ENCODE peak calls at places on chromosomes 5 and 9, in four cellular contexts. I is IMR-90, Y is H9, C is neuronal stem cell. P is an unnamed sample.
A peak's percentile ranks its signal among the peaks of the same experiment; 100 is the strongest.

GRCh38 chr5:137649228-137649890 is 86.5 kb downstream of the KLHL3 start:
- DNase-seq in Y (no peak), I (peak; percentile 60), C (no peak), P (peak; percentile 30)

GRCh38 chr5:127290946-127291763 is 559 bp downstream of the MEGF10 start:
- DNase-seq in Y (no peak), I (no peak), C (no peak), P (no peak)

GRCh38 chr5:608286-609087 is 3.7 kb upstream of the CEP72 start:
- DNase-seq in C (no peak), I (no peak), Y (no peak), P (no peak)

GRCh38 chr5:56409331-56410190 is 176.4 kb upstream of the ANKRD55 start:
- DNase-seq in I (peak; percentile 99), Y (no peak), C (no peak), P (peak; percentile 87)

GRCh38 chr5:14305045-14305444 is 161.9 kb downstream of the TRIO start:
- DNase-seq in I (peak; percentile 94), Y (no peak), C (no peak), P (peak; percentile 91)

GRCh38 chr9:114071197-114071795 is 6.8 kb downstream of the AMBP start:
- DNase-seq in Y (no peak), C (no peak), I (no peak), P (no peak)

GRCh38 chr9:93686127-93686879 is 109.9 kb downstream of the PHF2 start:
- DNase-seq in I (no peak), C (no peak), Y (peak; percentile 17), P (no peak)

GRCh38 chr9:5582835-5583195 is 46.1 kb upstream of the RIC1 start:
- DNase-seq in Y (no peak), C (no peak), I (peak; percentile 89), P (peak; percentile 70)

GRCh38 chr9:97985058-97985861 is 2.1 kb downstream of the ANP32B start:
- DNase-seq in I (peak; percentile 11), C (no peak), Y (peak; percentile 41), P (peak; percentile 34)

GRCh38 chr5:126138475-126139005 is 284.7 kb upstream of the GRAMD2B start:
- DNase-seq in C (no peak), Y (no peak), I (peak; percentile 16), P (peak; percentile 63)

GRCh38 chr9:27743490-27743889 is 170.2 kb upstream of the C9orf72 start:
- DNase-seq in Y (no peak), C (no peak), I (no peak), P (no peak)

GRCh38 chr9:136613824-136614371 is 48.8 kb upstream of the EGFL7 start:
- DNase-seq in Y (no peak), C (no peak), I (no peak), P (peak; percentile 55)

GRCh38 chr9:29297592-29297991 is 1724.3 kb upstream of the C9orf72 start:
- DNase-seq in Y (no peak), C (no peak), I (no peak), P (no peak)

GRCh38 chr5:101142102-101142501 is 239.0 kb upstream of the ST8SIA4 start:
- DNase-seq in Y (no peak), I (no peak), C (no peak), P (no peak)

GRCh38 chr5:170302729-170303501 is 5.3 kb upstream of the LCP2 start:
- DNase-seq in I (no peak), Y (peak; percentile 45), C (no peak), P (peak; percentile 34)

GRCh38 chr9:96218821-96219614 is 83.0 kb downstream of the HSD17B3 start:
- DNase-seq in C (no peak), I (no peak), Y (peak; percentile 41), P (no peak)

GRCh38 chr9:129412814-129413536 is 207.9 kb downstream of the C9orf50 start:
- DNase-seq in C (no peak), I (peak; percentile 78), Y (no peak), P (peak; percentile 97)

GRCh38 chr5:107607656-107608368 is 62.9 kb downstream of the EFNA5 start:
- DNase-seq in Y (no peak), C (no peak), I (no peak), P (no peak)

GRCh38 chr9:2461886-2462285 is 159.7 kb upstream of the VLDLR start:
- DNase-seq in Y (no peak), C (no peak), I (no peak), P (no peak)

GRCh38 chr5:176491901-176492300 is 43.7 kb downstream of the FAF2 start:
- DNase-seq in I (no peak), Y (no peak), C (no peak), P (no peak)

GRCh38 chr5:164013077-164013670 is 507.8 kb downstream of the MAT2B start:
- DNase-seq in Y (peak; percentile 43), C (peak; percentile 78), I (peak; percentile 86), P (peak; percentile 77)

GRCh38 chr5:83353774-83354173 is 117.8 kb upstream of the VCAN start:
- DNase-seq in I (no peak), C (no peak), Y (no peak), P (no peak)

GRCh38 chr5:15191012-15191411 is 309.0 kb upstream of the FBXL7 start:
- DNase-seq in I (no peak), Y (no peak), C (no peak), P (no peak)

GRCh38 chr5:150129813-150130492 is 25.7 kb downstream of the PDGFRB start:
- DNase-seq in Y (peak; percentile 71), I (peak; percentile 78), C (peak; percentile 62), P (peak; percentile 77)

GRCh38 chr5:78008356-78008967 is 232.3 kb upstream of the TBCA start:
- DNase-seq in Y (no peak), C (no peak), I (peak; percentile 58), P (peak; percentile 60)

GRCh38 chr5:60340965-60341471 is 358.9 kb downstream of the DEPDC1B start:
- DNase-seq in C (no peak), Y (no peak), I (no peak), P (no peak)

GRCh38 chr5:54214747-54215146 is 95.6 kb downstream of the ARL15 start:
- DNase-seq in I (no peak), Y (no peak), C (no peak), P (no peak)

GRCh38 chr9:129866373-129867137 is 31.3 kb downstream of the USP20 start:
- DNase-seq in C (no peak), Y (no peak), I (no peak), P (no peak)

GRCh38 chr5:172407861-172408260 is 46.5 kb downstream of the SH3PXD2B start:
- DNase-seq in Y (no peak), C (no peak), I (peak; percentile 72), P (no peak)

GRCh38 chr5:71601222-71602026 is 14.3 kb downstream of the MCCC2 start:
- DNase-seq in C (no peak), I (peak; percentile 98), Y (peak; percentile 49), P (peak; percentile 91)

GRCh38 chr5:115389799-115390382 is 93.4 kb upstream of the CCDC112 start:
- DNase-seq in C (no peak), Y (peak; percentile 83), I (no peak), P (no peak)

GRCh38 chr9:127065592-127065991 is 56.8 kb downstream of the ANGPTL2 start:
- DNase-seq in Y (no peak), C (no peak), I (peak; percentile 96), P (peak; percentile 81)

GRCh38 chr9:120921751-120922181 is 4.8 kb downstream of the TRAF1 start:
- DNase-seq in C (no peak), Y (no peak), I (no peak), P (no peak)

GRCh38 chr5:97534166-97534565 is 351.1 kb upstream of the RIOK2 start:
- DNase-seq in I (peak; percentile 94), Y (peak; percentile 38), C (peak; percentile 9), P (peak; percentile 90)

DNA sequence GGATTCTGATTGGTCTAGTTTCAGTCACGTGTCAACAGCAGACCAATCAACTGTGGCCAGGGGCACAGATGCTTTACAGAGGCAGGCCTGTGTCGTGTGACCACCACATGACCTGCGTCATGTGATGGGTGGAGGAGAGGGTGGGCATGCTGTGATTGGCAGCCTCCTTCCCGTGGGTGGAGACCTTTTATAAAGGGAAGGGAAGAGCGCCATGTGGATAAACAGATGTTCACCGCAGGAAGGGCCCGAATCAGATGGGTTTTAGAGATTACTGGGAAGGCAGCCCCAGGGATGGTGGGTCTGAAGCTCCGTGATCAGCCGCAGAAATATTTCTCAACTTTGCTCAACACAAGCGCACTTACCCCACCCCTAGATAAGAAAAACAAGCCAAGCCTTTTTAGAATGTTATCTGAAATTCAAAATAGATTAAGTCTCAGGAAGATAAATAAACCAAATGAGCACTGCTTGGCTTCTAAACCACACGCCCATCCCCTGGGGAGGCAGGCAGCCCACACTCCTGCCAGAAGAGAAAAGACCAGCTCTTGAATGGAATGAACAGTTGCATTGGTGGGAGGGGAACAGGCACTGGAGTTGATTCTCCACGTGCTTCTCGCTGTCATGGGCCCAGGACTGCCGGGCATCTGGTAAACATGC is 43.6 kb downstream of the ROPN1L start:
- DNase-seq in Y (peak; percentile 71), C (no peak), I (peak; percentile 96), P (peak; percentile 80)
- H2AFZ ChIP-seq in Y (no peak overlapping the region), C (peak overlapping the region; percentile 68), I (peak overlapping the region; percentile 76), P (no peak overlapping the region)

GRCh38 chr9:19223724-19224123 is 6.8 kb upstream of the DENND4C start:
- DNase-seq in C (no peak), I (no peak), Y (no peak), P (no peak)

GRCh38 chr9:19229725-19230355 is 653 bp upstream of the DENND4C start:
- DNase-seq in I (no peak), Y (peak; percentile 76), C (no peak), P (peak; percentile 68)

GRCh38 chr9:19230356-19231125 is at the start of gene DENND4C:
- DNase-seq in Y (peak; percentile 93), C (peak; percentile 93), I (peak; percentile 78), P (peak; percentile 86)

GRCh38 chr9:19221326-19221725 is 9.2 kb upstream of the DENND4C start:
- DNase-seq in C (no peak), Y (no peak), I (no peak), P (no peak)

DNA sequence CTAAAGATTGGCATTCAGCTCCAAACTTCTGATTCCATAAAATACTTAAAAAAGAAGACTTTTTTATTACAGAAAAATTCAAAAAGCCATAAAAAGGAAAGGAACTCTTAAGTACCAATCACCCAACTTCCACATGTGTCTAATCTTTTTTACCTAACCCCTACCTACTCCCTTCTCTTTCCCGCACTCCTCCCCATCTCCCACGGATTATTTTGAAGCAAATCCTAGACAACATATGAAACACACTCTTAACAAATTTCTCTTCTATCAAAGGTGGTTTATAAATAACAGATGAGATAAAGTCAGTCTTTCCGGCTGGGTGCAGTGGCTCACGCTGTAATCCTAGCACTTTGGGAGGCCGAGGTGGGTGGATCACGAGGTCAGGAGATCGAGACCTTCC is 5.9 kb upstream of the DENND4C start:
- DNase-seq in C (no peak), I (no peak), Y (no peak), P (no peak)
- H3K4ac ChIP-seq in C (no peak overlapping the region), I (no peak overlapping the region), Y (no peak overlapping the region), P (no peak overlapping the region)

DNA sequence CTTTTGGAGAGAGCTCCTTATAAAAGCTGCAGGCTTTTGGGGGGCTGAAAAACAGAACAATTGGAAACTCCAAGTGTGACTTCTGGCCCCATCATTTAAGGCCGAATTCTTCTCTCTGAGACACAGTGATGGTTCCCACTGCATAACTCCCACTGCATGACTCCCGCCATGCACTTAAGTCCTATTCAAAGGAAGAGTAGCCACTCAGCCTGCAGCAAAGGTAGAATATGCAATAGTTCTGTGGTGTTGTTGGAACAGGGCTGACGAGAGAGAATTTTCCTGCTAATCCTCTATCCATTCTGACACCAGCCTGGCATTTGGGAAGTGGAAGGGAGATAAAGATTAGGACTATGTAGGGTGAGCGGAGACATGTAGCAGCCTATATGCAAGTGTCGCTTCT is 185.6 kb upstream of the ZNF462 start:
- DNase-seq in Y (no peak), C (no peak), I (no peak), P (no peak)
- H2AFZ ChIP-seq in Y (no peak overlapping the region), C (no peak overlapping the region), I (no peak overlapping the region), P (no peak overlapping the region)

GRCh38 chr9:79572032-79572890 is 496 bp downstream of the TLE4 start:
- DNase-seq in C (peak; percentile 47), I (peak; percentile 40), Y (peak; percentile 42), P (peak; percentile 70)
- H3K4ac ChIP-seq in C (peak overlapping the region; percentile 87), I (peak overlapping the region; percentile 44), Y (no peak overlapping the region), P (peak overlapping the region; percentile 51)

GRCh38 chr9:117957267-117957666 is 253.1 kb downstream of the TLR4 start:
- DNase-seq in I (no peak), C (no peak), Y (no peak), P (no peak)
- H2AFZ ChIP-seq in I (no peak overlapping the region), C (no peak overlapping the region), Y (no peak overlapping the region), P (no peak overlapping the region)